ENCODE peak calls at places on chromosome 11, in six cellular contexts. One of them, this sample, is unnamed.

GRCh38 chr11:68978931-68979591 is 1.7 kb downstream of the MRGPRD start:
- DNase-seq in H1: no peak
- DNase-seq in GM12878: no peak
- DNase-seq in K562: no peak
- DNase-seq in HCT116: no peak
- DNase-seq in HepG2: no peak
- DNase-seq in this sample: no peak

GRCh38 chr11:78060533-78060932 is 3.1 kb upstream of the THRSP start:
- DNase-seq in HepG2: no peak
- DNase-seq in HCT116: no peak
- DNase-seq in GM12878: no peak
- DNase-seq in H1: no peak
- DNase-seq in K562: no peak
- DNase-seq in this sample: no peak

GRCh38 chr11:34478845-34479663 is 34.5 kb downstream of the ELF5 start:
- DNase-seq in HepG2: no peak
- DNase-seq in H1: no peak
- DNase-seq in GM12878: no peak
- DNase-seq in HCT116: no peak
- DNase-seq in K562: no peak
- DNase-seq in this sample: no peak

GRCh38 chr11:106281455-106282173 is 204.2 kb downstream of the AASDHPPT start:
- DNase-seq in H1: no peak
- DNase-seq in HepG2: no peak
- DNase-seq in GM12878: no peak
- DNase-seq in HCT116: peak; percentile 18
- DNase-seq in K562: no peak
- DNase-seq in this sample: no peak

GRCh38 chr11:95780544-95780943 is 9.0 kb downstream of the FAM76B start:
- DNase-seq in HCT116: no peak
- DNase-seq in HepG2: no peak
- DNase-seq in GM12878: no peak
- DNase-seq in K562: no peak
- DNase-seq in H1: no peak
- DNase-seq in this sample: no peak

GRCh38 chr11:66346476-66347424 is 679 bp downstream of the B4GAT1 start:
- DNase-seq in GM12878: no peak
- DNase-seq in H1: peak; percentile 68
- DNase-seq in K562: no peak
- DNase-seq in HCT116: no peak
- DNase-seq in HepG2: no peak
- DNase-seq in this sample: no peak

GRCh38 chr11:75714211-75714610 is 3.4 kb upstream of the MOGAT2 start:
- DNase-seq in GM12878: no peak
- DNase-seq in HepG2: no peak
- DNase-seq in K562: peak; percentile 82
- DNase-seq in H1: no peak
- DNase-seq in HCT116: no peak
- DNase-seq in this sample: no peak

GRCh38 chr11:57318178-57318577 is 6.6 kb downstream of the TNKS1BP1 start:
- DNase-seq in GM12878: no peak
- DNase-seq in H1: no peak
- DNase-seq in HepG2: no peak
- DNase-seq in K562: no peak
- DNase-seq in HCT116: no peak
- DNase-seq in this sample: no peak

GRCh38 chr11:113675003-113675471 is 31.1 kb downstream of the TMPRSS5 start:
- DNase-seq in HCT116: no peak
- DNase-seq in GM12878: peak; percentile 73
- DNase-seq in HepG2: no peak
- DNase-seq in K562: peak; percentile 38
- DNase-seq in H1: no peak
- DNase-seq in this sample: no peak

GRCh38 chr11:64095949-64096348 is 60.2 kb downstream of the FLRT1 start:
- DNase-seq in HCT116: no peak
- DNase-seq in HepG2: no peak
- DNase-seq in K562: no peak
- DNase-seq in GM12878: no peak
- DNase-seq in H1: no peak
- DNase-seq in this sample: no peak

GRCh38 chr11:13928566-13929251 is 33.8 kb upstream of the SPON1 start:
- DNase-seq in HCT116: no peak
- DNase-seq in K562: peak; percentile 19
- DNase-seq in HepG2: no peak
- DNase-seq in H1: no peak
- DNase-seq in GM12878: no peak
- DNase-seq in this sample: no peak

GRCh38 chr11:46369458-46370152 is 11.9 kb upstream of the MDK start:
- DNase-seq in K562: peak; percentile 74
- DNase-seq in GM12878: no peak
- DNase-seq in HCT116: peak; percentile 48
- DNase-seq in HepG2: peak; percentile 70
- DNase-seq in H1: peak; percentile 86
- DNase-seq in this sample: no peak

GRCh38 chr11:113577356-113578163 is 102.4 kb upstream of the DRD2 start:
- DNase-seq in HepG2: no peak
- DNase-seq in K562: no peak
- DNase-seq in HCT116: no peak
- DNase-seq in GM12878: no peak
- DNase-seq in H1: peak; percentile 43
- DNase-seq in this sample: no peak

GRCh38 chr11:72475359-72475758 is 41.0 kb upstream of the CLPB start:
- DNase-seq in GM12878: no peak
- DNase-seq in HCT116: no peak
- DNase-seq in H1: no peak
- DNase-seq in HepG2: no peak
- DNase-seq in K562: no peak
- DNase-seq in this sample: no peak

GRCh38 chr11:66951927-66952337 is 6.3 kb downstream of the PC start:
- DNase-seq in HepG2: no peak
- DNase-seq in GM12878: no peak
- DNase-seq in H1: no peak
- DNase-seq in HCT116: no peak
- DNase-seq in K562: no peak
- DNase-seq in this sample: no peak

GRCh38 chr11:70517996-70518907 is 119.9 kb downstream of the CTTN start:
- DNase-seq in H1: no peak
- DNase-seq in GM12878: no peak
- DNase-seq in K562: no peak
- DNase-seq in HCT116: no peak
- DNase-seq in HepG2: no peak
- DNase-seq in this sample: no peak

GRCh38 chr11:129190087-129190486 is 2.0 kb downstream of the ARHGAP32 start:
- DNase-seq in GM12878: no peak
- DNase-seq in K562: no peak
- DNase-seq in HCT116: no peak
- DNase-seq in HepG2: no peak
- DNase-seq in H1: no peak
- DNase-seq in this sample: no peak

GRCh38 chr11:60841797-60842687 is at the start of gene CCDC86:
- DNase-seq in K562: peak; percentile 100
- DNase-seq in H1: peak; percentile 100
- DNase-seq in HCT116: peak; percentile 91
- DNase-seq in HepG2: peak; percentile 86
- DNase-seq in GM12878: peak; percentile 78
- DNase-seq in this sample: peak; percentile 96

GRCh38 chr11:61666684-61667297 is 13.4 kb upstream of the DAGLA start:
- DNase-seq in H1: no peak
- DNase-seq in HepG2: peak; percentile 85
- DNase-seq in GM12878: no peak
- DNase-seq in HCT116: no peak
- DNase-seq in K562: peak; percentile 7
- DNase-seq in this sample: no peak

GRCh38 chr11:119709638-119710346 is 19.2 kb downstream of the NECTIN1 start:
- DNase-seq in HepG2: no peak
- DNase-seq in GM12878: no peak
- DNase-seq in HCT116: no peak
- DNase-seq in K562: no peak
- DNase-seq in H1: no peak
- DNase-seq in this sample: peak; percentile 77

GRCh38 chr11:119712006-119712405 is 17.0 kb downstream of the NECTIN1 start:
- DNase-seq in HepG2: no peak
- DNase-seq in HCT116: no peak
- DNase-seq in GM12878: no peak
- DNase-seq in K562: no peak
- DNase-seq in H1: no peak
- DNase-seq in this sample: no peak

GRCh38 chr11:119709171-119709570 is 19.8 kb downstream of the NECTIN1 start:
- DNase-seq in HCT116: no peak
- DNase-seq in K562: no peak
- DNase-seq in GM12878: no peak
- DNase-seq in HepG2: no peak
- DNase-seq in H1: no peak
- DNase-seq in this sample: no peak

GRCh38 chr11:119711476-119711875 is 17.5 kb downstream of the NECTIN1 start:
- DNase-seq in HCT116: no peak
- DNase-seq in H1: no peak
- DNase-seq in K562: no peak
- DNase-seq in GM12878: no peak
- DNase-seq in HepG2: no peak
- DNase-seq in this sample: no peak

DNA sequence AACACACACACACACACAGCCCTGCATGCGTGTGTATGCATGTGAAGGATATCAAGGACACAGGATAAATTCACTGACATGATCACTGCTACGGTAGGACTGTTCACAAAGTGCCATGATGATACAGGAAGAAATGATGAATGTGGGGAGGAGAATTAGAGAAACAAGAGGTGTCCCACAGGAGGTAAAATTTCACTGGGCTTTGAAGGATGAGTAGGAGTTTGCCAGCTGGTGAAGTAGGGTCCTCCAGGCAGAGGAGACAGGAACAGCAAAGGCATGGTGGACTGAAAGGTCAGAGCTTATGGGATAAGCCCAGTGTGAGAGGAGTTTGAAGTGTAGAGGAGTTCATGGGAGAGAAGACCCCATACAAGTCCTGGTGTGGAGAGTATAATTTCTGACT is 18.6 kb downstream of the NECTIN1 start:
- DNase-seq in H1: no peak
- DNase-seq in HepG2: no peak
- DNase-seq in GM12878: no peak
- DNase-seq in K562: no peak
- DNase-seq in HCT116: no peak
- DNase-seq in this sample: no peak
- TF ChIP-seq ZNF274 in H1: no peak
- TF ChIP-seq ZNF274 in HepG2: no peak
- TF ChIP-seq ZNF274 in GM12878: no peak
- TF ChIP-seq ZNF274 in K562: no peak
- TF ChIP-seq ZNF274 in HCT116: no peak
- TF ChIP-seq ZNF274 in this sample: no peak

GRCh38 chr11:126634963-126635362 is 279.5 kb downstream of the ST3GAL4 start:
- DNase-seq in HCT116: no peak
- DNase-seq in K562: no peak
- DNase-seq in HepG2: no peak
- DNase-seq in GM12878: no peak
- DNase-seq in H1: no peak
- DNase-seq in this sample: no peak

GRCh38 chr11:126636911-126637799 is 281.7 kb downstream of the ST3GAL4 start:
- DNase-seq in K562: no peak
- DNase-seq in H1: no peak
- DNase-seq in HepG2: no peak
- DNase-seq in HCT116: no peak
- DNase-seq in GM12878: no peak
- DNase-seq in this sample: no peak

GRCh38 chr11:126638663-126639062 is 283.2 kb downstream of the ST3GAL4 start:
- DNase-seq in HepG2: no peak
- DNase-seq in H1: no peak
- DNase-seq in HCT116: no peak
- DNase-seq in GM12878: no peak
- DNase-seq in K562: no peak
- DNase-seq in this sample: no peak

GRCh38 chr11:126637800-126638175 is 282.3 kb downstream of the ST3GAL4 start:
- DNase-seq in HCT116: no peak
- DNase-seq in GM12878: no peak
- DNase-seq in K562: no peak
- DNase-seq in H1: no peak
- DNase-seq in HepG2: no peak
- DNase-seq in this sample: no peak

GRCh38 chr11:126635511-126635910 is 280.0 kb downstream of the ST3GAL4 start:
- DNase-seq in H1: no peak
- DNase-seq in HepG2: no peak
- DNase-seq in GM12878: no peak
- DNase-seq in HCT116: no peak
- DNase-seq in K562: no peak
- DNase-seq in this sample: no peak
- H3K36me3 ChIP-seq in H1: no peaks in the 10 kb centered on the region
- H3K36me3 ChIP-seq in HepG2: no peaks in the 10 kb centered on the region
- H3K36me3 ChIP-seq in GM12878: no peaks in the 10 kb centered on the region
- H3K36me3 ChIP-seq in HCT116: no peaks in the 10 kb centered on the region
- H3K36me3 ChIP-seq in K562: no peaks in the 10 kb centered on the region
- H3K36me3 ChIP-seq in this sample: no peaks in the 10 kb centered on the region

GRCh38 chr11:125224391-125225015 is 60.0 kb downstream of the PKNOX2 start:
- DNase-seq in HepG2: peak; percentile 9
- DNase-seq in HCT116: peak; percentile 8
- DNase-seq in K562: peak; percentile 18
- DNase-seq in H1: no peak
- DNase-seq in GM12878: no peak
- DNase-seq in this sample: no peak
- TF ChIP-seq ZNF274 in HepG2: no peak
- TF ChIP-seq ZNF274 in HCT116: no peak
- TF ChIP-seq ZNF274 in K562: no peak
- TF ChIP-seq ZNF274 in H1: no peak
- TF ChIP-seq ZNF274 in GM12878: no peak
- TF ChIP-seq ZNF274 in this sample: no peak

GRCh38 chr11:995058-995751 is 41.3 kb downstream of the MUC6 start:
- DNase-seq in K562: no peak
- DNase-seq in H1: no peak
- DNase-seq in GM12878: no peak
- DNase-seq in HepG2: no peak
- DNase-seq in HCT116: no peak
- DNase-seq in this sample: no peak

GRCh38 chr11:995752-996420 is 40.6 kb downstream of the MUC6 start:
- DNase-seq in HCT116: no peak
- DNase-seq in H1: no peak
- DNase-seq in K562: no peak
- DNase-seq in HepG2: no peak
- DNase-seq in GM12878: peak; percentile 48
- DNase-seq in this sample: no peak

GRCh38 chr11:999009-999408 is 37.5 kb downstream of the MUC6 start:
- DNase-seq in HCT116: no peak
- DNase-seq in K562: no peak
- DNase-seq in GM12878: no peak
- DNase-seq in HepG2: no peak
- DNase-seq in H1: no peak
- DNase-seq in this sample: no peak

GRCh38 chr11:997907-998306 is 38.6 kb downstream of the MUC6 start:
- DNase-seq in HepG2: no peak
- DNase-seq in HCT116: no peak
- DNase-seq in GM12878: no peak
- DNase-seq in K562: no peak
- DNase-seq in H1: no peak
- DNase-seq in this sample: no peak

DNA sequence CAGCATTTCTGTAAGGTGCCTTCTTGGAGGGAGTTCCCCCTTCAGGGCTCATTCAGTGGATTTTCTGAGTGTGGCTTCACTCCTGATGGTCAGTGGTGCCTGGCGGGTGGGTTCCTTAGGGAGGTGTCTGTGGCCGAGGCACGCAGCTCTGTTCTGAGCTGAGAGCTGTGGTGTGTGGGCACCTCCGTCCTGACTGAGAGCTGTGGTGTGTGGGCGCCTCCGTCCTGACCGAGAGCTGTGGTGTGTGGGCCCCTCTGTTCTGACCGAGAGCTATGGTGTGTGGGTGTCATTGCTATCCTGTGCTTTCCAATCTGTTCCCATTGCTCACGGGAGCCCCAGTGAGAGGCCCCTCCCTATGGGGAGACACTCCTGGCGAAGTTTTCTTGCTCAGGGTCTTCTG is 39.8 kb downstream of the MUC6 start:
- DNase-seq in GM12878: no peak
- DNase-seq in K562: no peak
- DNase-seq in HepG2: no peak
- DNase-seq in H1: no peak
- DNase-seq in HCT116: no peak
- DNase-seq in this sample: no peak
- H3K36me3 ChIP-seq in GM12878: peaks cover 20% of the 10 kb centered on the region
- H3K36me3 ChIP-seq in K562: peaks cover 47% of the 10 kb centered on the region
- H3K36me3 ChIP-seq in HepG2: peaks cover 22% of the 10 kb centered on the region
- H3K36me3 ChIP-seq in H1: peaks cover 29% of the 10 kb centered on the region
- H3K36me3 ChIP-seq in HCT116: peaks cover 15% of the 10 kb centered on the region
- H3K36me3 ChIP-seq in this sample: peaks cover 78% of the 10 kb centered on the region